ENCODE peak calls at places on chromosomes 7 and 10, in eight cellular contexts. K is Right ventricle myocardium inferior, R is cardiac fibroblast, F is AG08395, A is Kasumi-1, W is T-helper 2 cell, U is cardiac muscle cell, Q is nephron progenitor cell. B is an unnamed sample.

GRCh38 chr10:75335191-75335590 is 66.4 kb downstream of the ZNF503 start:
- DNase-seq in K (no peak), R (peak; percentile 6), F (peak; percentile 34), A (no peak), W (no peak), U (no peak), Q (no peak), B (no peak)

GRCh38 chr10:9315292-9315691 is 1260.8 kb downstream of the GATA3 start:
- DNase-seq in K (no peak), R (no peak), F (no peak), A (no peak), W (no peak), U (no peak), Q (no peak), B (no peak)

GRCh38 chr10:34295142-34295548 is 520.0 kb downstream of the PARD3 start:
- DNase-seq in K (no peak), R (peak; percentile 49), F (no peak), A (no peak), W (no peak), U (no peak), Q (no peak), B (no peak)

GRCh38 chr7:5403442-5403841 is 20.2 kb downstream of the TNRC18 start:
- DNase-seq in K (no peak), R (no peak), F (no peak), A (no peak), W (no peak), U (no peak), Q (no peak), B (no peak)

GRCh38 chr7:8111282-8111681 is 142.7 kb downstream of the GLCCI1 start:
- DNase-seq in K (no peak), R (no peak), F (no peak), A (no peak), W (no peak), U (no peak), Q (no peak), B (peak; percentile 45)

GRCh38 chr10:110056822-110057221 is 49.0 kb downstream of the ADD3 start:
- DNase-seq in K (no peak), R (peak; percentile 47), F (peak; percentile 69), A (no peak), W (no peak), U (no peak), Q (no peak), B (no peak)

GRCh38 chr7:83677180-83677866 is 28.4 kb upstream of the SEMA3E start:
- DNase-seq in K (no peak), R (peak; percentile 81), F (peak; percentile 72), A (peak; percentile 12), W (no peak), U (no peak), Q (no peak), B (no peak)

GRCh38 chr7:3194501-3195141 is 106.4 kb upstream of the SDK1 start:
- DNase-seq in K (no peak), R (peak; percentile 91), F (no peak), A (no peak), W (no peak), U (no peak), Q (no peak), B (peak; percentile 92)

GRCh38 chr10:47112612-47113011 is 187.4 kb upstream of the GDF10 start:
- DNase-seq in K (no peak), R (no peak), F (no peak), A (no peak), W (no peak), U (no peak), Q (no peak), B (no peak)

GRCh38 chr7:22147113-22147512 is 201.4 kb upstream of the CDCA7L start:
- DNase-seq in K (no peak), R (no peak), F (no peak), A (no peak), W (no peak), U (no peak), Q (no peak), B (no peak)

GRCh38 chr7:49089717-49090116 is 165.4 kb downstream of the CDC14C start:
- DNase-seq in K (no peak), R (no peak), F (no peak), A (no peak), W (no peak), U (no peak), Q (no peak), B (no peak)

GRCh38 chr10:102744374-102745051 is 765 bp downstream of the WBP1L start:
- DNase-seq in K (no peak), R (peak; percentile 37), F (no peak), A (no peak), W (no peak), U (no peak), Q (peak; percentile 20), B (no peak)

GRCh38 chr7:66952343-66953043 is 31.5 kb downstream of the TMEM248 start:
- DNase-seq in K (no peak), R (peak; percentile 65), F (peak; percentile 66), A (no peak), W (no peak), U (no peak), Q (no peak), B (no peak)

GRCh38 chr7:16627236-16627635 is 18.3 kb downstream of the ANKMY2 start:
- DNase-seq in K (no peak), R (peak; percentile 45), F (peak; percentile 60), A (no peak), W (no peak), U (no peak), Q (no peak), B (no peak)

GRCh38 chr10:11646450-11646849 is 35.0 kb upstream of the USP6NL start:
- DNase-seq in K (no peak), R (no peak), F (no peak), A (no peak), W (no peak), U (no peak), Q (no peak), B (no peak)

GRCh38 chr10:76205361-76205760 is 773.9 kb downstream of the LRMDA start:
- DNase-seq in K (no peak), R (peak; percentile 35), F (peak; percentile 12), A (no peak), W (no peak), U (no peak), Q (no peak), B (no peak)

GRCh38 chr7:43764807-43765491 is 6.5 kb downstream of the BLVRA start:
- DNase-seq in K (no peak), R (peak; percentile 41), F (peak; percentile 44), A (no peak), W (no peak), U (no peak), Q (no peak), B (no peak)

GRCh38 chr7:21194936-21195335 is 232.9 kb upstream of the SP4 start:
- DNase-seq in K (no peak), R (no peak), F (no peak), A (no peak), W (no peak), U (no peak), Q (no peak), B (no peak)

GRCh38 chr10:131168238-131168875 is 143.2 kb downstream of the TCERG1L start:
- DNase-seq in K (no peak), R (no peak), F (no peak), A (no peak), W (no peak), U (no peak), Q (no peak), B (peak; percentile 22)

GRCh38 chr10:133159611-133159949 is 439 bp upstream of the KNDC1 start:
- DNase-seq in K (no peak), R (no peak), F (no peak), A (no peak), W (no peak), U (no peak), Q (no peak), B (no peak)

GRCh38 chr7:47556511-47557180 is 25.3 kb downstream of the TNS3 start:
- DNase-seq in K (no peak), R (no peak), F (no peak), A (no peak), W (no peak), U (no peak), Q (no peak), B (no peak)

GRCh38 chr10:118017850-118018249 is 28.9 kb downstream of the RAB11FIP2 start:
- DNase-seq in K (no peak), R (no peak), F (no peak), A (no peak), W (no peak), U (peak; percentile 11), Q (peak; percentile 5), B (peak; percentile 46)

GRCh38 chr10:44426247-44427034 is 41.5 kb upstream of the CXCL12 start:
- DNase-seq in K (no peak), R (no peak), F (no peak), A (no peak), W (no peak), U (no peak), Q (no peak), B (no peak)

GRCh38 chr7:117666019-117666418 is 186.2 kb downstream of the CFTR start:
- DNase-seq in K (no peak), R (peak; percentile 46), F (no peak), A (no peak), W (no peak), U (no peak), Q (no peak), B (no peak)

GRCh38 chr10:89959433-89960110 is 258.2 kb downstream of the KIF20B start:
- DNase-seq in K (no peak), R (no peak), F (no peak), A (no peak), W (no peak), U (no peak), Q (no peak), B (no peak)

GRCh38 chr7:3922175-3922635 is 621.2 kb downstream of the SDK1 start:
- DNase-seq in K (no peak), R (peak; percentile 89), F (peak; percentile 4), A (no peak), W (no peak), U (peak; percentile 37), Q (peak; percentile 20), B (peak; percentile 84)

GRCh38 chr7:90945104-90945752 is 319.0 kb upstream of the FZD1 start:
- DNase-seq in K (no peak), R (peak; percentile 80), F (peak; percentile 37), A (no peak), W (no peak), U (no peak), Q (no peak), B (no peak)

GRCh38 chr7:158265743-158266080 is 321.9 kb downstream of the PTPRN2 start:
- DNase-seq in K (no peak), R (no peak), F (no peak), A (no peak), W (no peak), U (no peak), Q (no peak), B (no peak)

GRCh38 chr10:77305650-77306632 is 331.7 kb downstream of the KCNMA1 start:
- DNase-seq in K (no peak), R (no peak), F (peak; percentile 29), A (no peak), W (no peak), U (no peak), Q (no peak), B (no peak)

GRCh38 chr10:11048707-11049296 is 31.1 kb downstream of the CELF2 start:
- DNase-seq in K (no peak), R (no peak), F (no peak), A (no peak), W (no peak), U (no peak), Q (no peak), B (no peak)

GRCh38 chr10:59887006-59887405 is 19.4 kb downstream of the CCDC6 start:
- DNase-seq in K (no peak), R (no peak), F (no peak), A (no peak), W (no peak), U (no peak), Q (no peak), B (no peak)

GRCh38 chr7:101717986-101718746 is 89.1 kb upstream of the MYL10 start:
- DNase-seq in K (no peak), R (peak; percentile 66), F (peak; percentile 86), A (no peak), W (no peak), U (no peak), Q (no peak), B (no peak)

GRCh38 chr7:81367335-81367801 is 402.5 kb downstream of the HGF start:
- DNase-seq in K (no peak), R (peak; percentile 95), F (peak; percentile 82), A (no peak), W (no peak), U (no peak), Q (no peak), B (no peak)

GRCh38 chr10:76453997-76454396 is 1022.6 kb downstream of the LRMDA start:
- DNase-seq in K (no peak), R (no peak), F (peak; percentile 17), A (no peak), W (no peak), U (no peak), Q (no peak), B (no peak)